ENCODE peak calls at places on chromosomes 12 and 14, in five cellular contexts. S is neural progenitor cell, O is breast epithelium, L is fibroblast of mammary gland, H is heart left ventricle. I is an unnamed sample.

GRCh38 chr12:21940549-21940948 is 677 bp downstream of the ABCC9 start:
- DNase-seq in S (no peak), O (no peak), L (peak; percentile 28), H (no peak), I (no peak)

GRCh38 chr12:121637231-121637914 is 11.0 kb downstream of the ORAI1 start:
- DNase-seq in S (no peak), O (no peak), L (no peak), H (peak; percentile 38), I (no peak)

GRCh38 chr12:63845726-63846125 is 1.2 kb downstream of the SRGAP1 start:
- DNase-seq in S (no peak), O (no peak), L (peak; percentile 56), H (no peak), I (no peak)

GRCh38 chr14:94944636-94945258 is 174.8 kb upstream of the GSC start:
- DNase-seq in S (no peak), O (no peak), L (no peak), H (no peak), I (no peak)

GRCh38 chr12:84786622-84787021 is 126.0 kb downstream of the SLC6A15 start:
- DNase-seq in S (no peak), O (no peak), L (no peak), H (no peak), I (no peak)

GRCh38 chr12:77130193-77130592 is 64.8 kb upstream of the E2F7 start:
- DNase-seq in S (no peak), O (no peak), L (peak; percentile 31), H (no peak), I (no peak)

GRCh38 chr12:78457951-78458350 is 406.6 kb upstream of the SYT1 start:
- DNase-seq in S (no peak), O (no peak), L (peak; percentile 59), H (no peak), I (no peak)

GRCh38 chr14:67508973-67509372 is 20.5 kb upstream of the TMEM229B start:
- DNase-seq in S (no peak), O (no peak), L (no peak), H (no peak), I (no peak)

GRCh38 chr12:77433799-77434198 is 368.4 kb upstream of the E2F7 start:
- DNase-seq in S (no peak), O (no peak), L (peak; percentile 15), H (no peak), I (no peak)

GRCh38 chr12:79452906-79453305 is 237.9 kb downstream of the PAWR start:
- DNase-seq in S (no peak), O (no peak), L (peak; percentile 1), H (no peak), I (no peak)

GRCh38 chr14:96754845-96755184 is 42.4 kb upstream of the VRK1 start:
- DNase-seq in S (peak; percentile 81), O (no peak), L (peak; percentile 12), H (no peak), I (no peak)

GRCh38 chr14:51357250-51357649 is 117.2 kb downstream of the TMX1 start:
- DNase-seq in S (no peak), O (no peak), L (no peak), H (no peak), I (no peak)

GRCh38 chr12:74689071-74689655 is 151.5 kb downstream of the ATXN7L3B start:
- DNase-seq in S (peak; percentile 56), O (no peak), L (peak; percentile 70), H (no peak), I (no peak)

GRCh38 chr14:69760810-69761209 is 6.1 kb upstream of the SRSF5 start:
- DNase-seq in S (no peak), O (no peak), L (no peak), H (no peak), I (no peak)

GRCh38 chr14:39492267-39492666 is 60.0 kb upstream of the FBXO33 start:
- DNase-seq in S (no peak), O (no peak), L (peak; percentile 78), H (no peak), I (no peak)

GRCh38 chr12:109932878-109933503 is 32.9 kb downstream of the TCHP start:
- DNase-seq in S (no peak), O (no peak), L (no peak), H (peak; percentile 87), I (no peak)

GRCh38 chr14:51333901-51334432 is 93.9 kb downstream of the TMX1 start:
- DNase-seq in S (no peak), O (peak; percentile 51), L (no peak), H (peak; percentile 58), I (no peak)

GRCh38 chr12:104498211-104498801 is 41.6 kb downstream of the CHST11 start:
- DNase-seq in S (no peak), O (no peak), L (peak; percentile 62), H (no peak), I (no peak)

GRCh38 chr12:46825526-46826414 is at the start of gene SLC38A4:
- DNase-seq in S (peak; percentile 85), O (no peak), L (peak; percentile 21), H (peak; percentile 56), I (no peak)

GRCh38 chr12:39503445-39503844 is 60.5 kb upstream of the KIF21A start:
- DNase-seq in S (no peak), O (no peak), L (peak; percentile 71), H (no peak), I (no peak)

GRCh38 chr12:80373666-80374065 is 70.4 kb upstream of the PTPRQ start:
- DNase-seq in S (no peak), O (no peak), L (no peak), H (no peak), I (no peak)

GRCh38 chr12:81759215-81759991 is at the start of gene PPFIA2:
- DNase-seq in S (peak; percentile 70), O (peak; percentile 19), L (peak; percentile 58), H (no peak), I (no peak)

GRCh38 chr12:130713581-130713991 is 2.5 kb downstream of the RIMBP2 start:
- DNase-seq in S (no peak), O (no peak), L (no peak), H (no peak), I (no peak)

GRCh38 chr14:90759370-90760054 is 56.7 kb downstream of the TTC7B start:
- DNase-seq in S (no peak), O (no peak), L (peak; percentile 24), H (peak; percentile 56), I (no peak)

GRCh38 chr12:22042981-22043669 is 2.9 kb upstream of the CMAS start:
- DNase-seq in S (no peak), O (no peak), L (peak; percentile 87), H (no peak), I (no peak)

GRCh38 chr14:34354556-34354955 is 107.5 kb downstream of the SPTSSA start:
- DNase-seq in S (no peak), O (no peak), L (peak; percentile 73), H (no peak), I (no peak)

DNA sequence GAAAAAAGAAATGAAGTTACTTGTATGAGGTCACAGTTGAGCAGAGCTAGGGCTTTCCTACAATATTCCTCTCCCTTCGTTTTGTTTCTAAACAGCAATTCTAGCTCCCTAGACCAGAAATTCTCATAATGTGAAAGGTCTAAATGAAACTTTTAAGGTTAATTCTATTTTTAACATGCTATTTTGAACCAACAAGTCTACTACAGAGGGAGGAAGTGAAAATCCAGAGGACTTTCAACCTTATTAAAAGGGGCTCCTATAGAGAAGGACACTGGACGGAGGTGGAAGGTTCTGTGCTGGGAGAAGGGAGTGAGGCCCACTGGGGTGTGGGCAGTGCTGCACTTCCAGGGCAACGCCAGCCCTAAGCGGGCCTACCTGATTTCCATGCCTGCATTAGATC is 13.4 kb downstream of the GSG1 start:
- DNase-seq in S (no peak), O (no peak), L (no peak), H (no peak), I (no peak)
- TF ChIP-seq CTCF in S (no peak), O (no peak), L (no peak), H (no peak), I (no peak)

GRCh38 chr14:57046175-57046574 is 222.5 kb downstream of the EXOC5 start:
- DNase-seq in S (no peak), O (no peak), L (no peak), H (no peak), I (no peak)

GRCh38 chr14:57052705-57053302 is 215.9 kb downstream of the EXOC5 start:
- DNase-seq in S (no peak), O (no peak), L (no peak), H (no peak), I (no peak)

GRCh38 chr14:57049848-57050247 is 218.9 kb downstream of the EXOC5 start:
- DNase-seq in S (no peak), O (no peak), L (no peak), H (no peak), I (no peak)

GRCh38 chr14:57051633-57052032 is 217.1 kb downstream of the EXOC5 start:
- DNase-seq in S (peak; percentile 30), O (no peak), L (no peak), H (no peak), I (no peak)
- TF ChIP-seq CTCF in S (peak; percentile 50), O (no peak), L (no peak), H (no peak), I (no peak)

GRCh38 chr12:28536088-28536487 is 345.8 kb downstream of the CCDC91 start:
- DNase-seq in S (no peak), O (no peak), L (peak; percentile 85), H (no peak), I (no peak)
- TF ChIP-seq CTCF in S (no peak), O (no peak), L (peak; percentile 24), H (no peak), I (no peak)

GRCh38 chr14:102917469-102918211 is 4.8 kb upstream of the AMN start:
- DNase-seq in S (peak; percentile 81), O (no peak), L (peak; percentile 32), H (peak; percentile 67), I (peak; percentile 56)
- TF ChIP-seq CTCF in S (peak; percentile 86), O (peak; percentile 34), L (peak; percentile 66), H (peak; percentile 54), I (no peak)

GRCh38 chr12:31011746-31012567 is 61.7 kb upstream of the DDX11 start:
- DNase-seq in S (no peak), O (no peak), L (no peak), H (no peak), I (no peak)
- TF ChIP-seq CTCF in S (peak; percentile 24), O (no peak), L (no peak), H (no peak), I (no peak)

GRCh38 chr12:12017798-12018197 is 52.9 kb upstream of the BCL2L14 start:
- DNase-seq in S (peak; percentile 63), O (no peak), L (no peak), H (no peak), I (no peak)
- TF ChIP-seq CTCF in S (peak; percentile 67), O (peak; percentile 37), L (peak; percentile 6), H (peak; percentile 44), I (no peak)

GRCh38 chr12:106987846-106988245 is 900 bp upstream of the MTERF2 start:
- DNase-seq in S (peak; percentile 34), O (no peak), L (no peak), H (no peak), I (no peak)

GRCh38 chr12:106986135-106986534 is 811 bp downstream of the MTERF2 start:
- DNase-seq in S (no peak), O (no peak), L (no peak), H (no peak), I (no peak)

GRCh38 chr12:106986625-106987389 is at the start of gene MTERF2:
- DNase-seq in S (peak; percentile 97), O (peak; percentile 93), L (peak; percentile 90), H (peak; percentile 96), I (peak; percentile 75)

GRCh38 chr12:106984588-106985137 is 2.3 kb downstream of the MTERF2 start:
- DNase-seq in S (no peak), O (no peak), L (no peak), H (no peak), I (no peak)

GRCh38 chr12:106985479-106985878 is 1.5 kb downstream of the MTERF2 start:
- DNase-seq in S (peak; percentile 10), O (no peak), L (no peak), H (no peak), I (no peak)
- TF ChIP-seq CTCF in S (no peak), O (no peak), L (no peak), H (no peak), I (no peak)

I was measured in omental fat pad.